ENCODE peak calls at places on chromosomes 16 and 17, in five cellular contexts. One of them, this sample, is unnamed.

GRCh38 chr16:240559-240958 is 5.9 kb downstream of the FAM234A start:
- DNase-seq in effector memory CD4-positive, alpha-beta T cell: no peak
- DNase-seq in breast epithelium: no peak
- DNase-seq in body of pancreas: no peak
- DNase-seq in H1: no peak
- DNase-seq in this sample: no peak

GRCh38 chr17:2050246-2050866 is 4.5 kb upstream of the HIC1 start:
- DNase-seq in breast epithelium: peak; percentile 62
- DNase-seq in H1: peak; percentile 77
- DNase-seq in body of pancreas: peak; percentile 69
- DNase-seq in effector memory CD4-positive, alpha-beta T cell: peak; percentile 68
- DNase-seq in this sample: peak; percentile 58

GRCh38 chr17:70137451-70138230 is 31.7 kb upstream of the KCNJ2 start:
- DNase-seq in body of pancreas: peak; percentile 61
- DNase-seq in H1: no peak
- DNase-seq in breast epithelium: peak; percentile 76
- DNase-seq in effector memory CD4-positive, alpha-beta T cell: no peak
- DNase-seq in this sample: peak; percentile 84

GRCh38 chr16:26709175-26709574 is 357.6 kb upstream of the C16orf82 start:
- DNase-seq in effector memory CD4-positive, alpha-beta T cell: no peak
- DNase-seq in body of pancreas: peak; percentile 10
- DNase-seq in H1: no peak
- DNase-seq in breast epithelium: no peak
- DNase-seq in this sample: no peak

GRCh38 chr17:70855401-70856054 is 686.2 kb downstream of the KCNJ2 start:
- DNase-seq in body of pancreas: peak; percentile 54
- DNase-seq in breast epithelium: no peak
- DNase-seq in H1: no peak
- DNase-seq in effector memory CD4-positive, alpha-beta T cell: no peak
- DNase-seq in this sample: no peak

GRCh38 chr16:79980650-79981521 is 380.3 kb upstream of the MAF start:
- DNase-seq in effector memory CD4-positive, alpha-beta T cell: no peak
- DNase-seq in breast epithelium: no peak
- DNase-seq in body of pancreas: no peak
- DNase-seq in H1: no peak
- DNase-seq in this sample: no peak

GRCh38 chr17:48597775-48598631 is 4.4 kb upstream of the HOXB5 start:
- DNase-seq in effector memory CD4-positive, alpha-beta T cell: no peak
- DNase-seq in body of pancreas: peak; percentile 46
- DNase-seq in breast epithelium: no peak
- DNase-seq in H1: no peak
- DNase-seq in this sample: peak; percentile 47

GRCh38 chr16:53821957-53822625 is 118.1 kb downstream of the FTO start:
- DNase-seq in breast epithelium: no peak
- DNase-seq in body of pancreas: no peak
- DNase-seq in H1: no peak
- DNase-seq in effector memory CD4-positive, alpha-beta T cell: no peak
- DNase-seq in this sample: peak; percentile 61

GRCh38 chr17:18076941-18077340 is 10.8 kb upstream of the DRG2 start:
- DNase-seq in breast epithelium: no peak
- DNase-seq in H1: no peak
- DNase-seq in body of pancreas: no peak
- DNase-seq in effector memory CD4-positive, alpha-beta T cell: no peak
- DNase-seq in this sample: no peak

GRCh38 chr17:62950067-62950466 is 16.0 kb upstream of the TANC2 start:
- DNase-seq in breast epithelium: no peak
- DNase-seq in effector memory CD4-positive, alpha-beta T cell: no peak
- DNase-seq in body of pancreas: peak; percentile 55
- DNase-seq in H1: no peak
- DNase-seq in this sample: peak; percentile 52

GRCh38 chr17:17990282-17990681 is 17.6 kb downstream of the DRC3 start:
- DNase-seq in body of pancreas: no peak
- DNase-seq in effector memory CD4-positive, alpha-beta T cell: no peak
- DNase-seq in breast epithelium: no peak
- DNase-seq in H1: no peak
- DNase-seq in this sample: no peak

GRCh38 chr16:2165861-2166260 is 10.3 kb downstream of the TRAF7 start:
- DNase-seq in H1: no peak
- DNase-seq in breast epithelium: no peak
- DNase-seq in body of pancreas: no peak
- DNase-seq in effector memory CD4-positive, alpha-beta T cell: no peak
- DNase-seq in this sample: no peak

GRCh38 chr17:46910179-46910927 is 12.6 kb upstream of the GOSR2 start:
- DNase-seq in effector memory CD4-positive, alpha-beta T cell: no peak
- DNase-seq in body of pancreas: peak; percentile 30
- DNase-seq in breast epithelium: no peak
- DNase-seq in H1: no peak
- DNase-seq in this sample: no peak

GRCh38 chr17:21677911-21678310 is 14.4 kb upstream of the KCNJ18 start:
- DNase-seq in effector memory CD4-positive, alpha-beta T cell: no peak
- DNase-seq in body of pancreas: no peak
- DNase-seq in H1: no peak
- DNase-seq in breast epithelium: no peak
- DNase-seq in this sample: no peak
- H3K9me3 ChIP-seq in effector memory CD4-positive, alpha-beta T cell: no peaks in the 10 kb centered on the region
- H3K9me3 ChIP-seq in body of pancreas: no peaks in the 10 kb centered on the region
- H3K9me3 ChIP-seq in H1: peaks cover 97% of the 10 kb centered on the region
- H3K9me3 ChIP-seq in breast epithelium: peaks cover 5% of the 10 kb centered on the region
- H3K9me3 ChIP-seq in this sample: peaks cover 44% of the 10 kb centered on the region

GRCh38 chr17:80967404-80967872 is 24.2 kb upstream of the CHMP6 start:
- DNase-seq in breast epithelium: no peak
- DNase-seq in body of pancreas: no peak
- DNase-seq in effector memory CD4-positive, alpha-beta T cell: no peak
- DNase-seq in H1: no peak
- DNase-seq in this sample: no peak
- H3K27ac ChIP-seq in breast epithelium: no peak overlapping the region
- H3K27ac ChIP-seq in body of pancreas: no peak overlapping the region
- H3K27ac ChIP-seq in effector memory CD4-positive, alpha-beta T cell: no peak overlapping the region
- H3K27ac ChIP-seq in H1: no peak overlapping the region
- H3K27ac ChIP-seq in this sample: no peak overlapping the region

GRCh38 chr16:35560637-35560984 is 2101.2 kb downstream of the TP53TG3F start:
- DNase-seq in body of pancreas: no peak
- DNase-seq in breast epithelium: no peak
- DNase-seq in H1: no peak
- DNase-seq in effector memory CD4-positive, alpha-beta T cell: no peak
- DNase-seq in this sample: no peak

GRCh38 chr16:35562471-35562870 is 2103.1 kb downstream of the TP53TG3F start:
- DNase-seq in body of pancreas: no peak
- DNase-seq in breast epithelium: no peak
- DNase-seq in effector memory CD4-positive, alpha-beta T cell: no peak
- DNase-seq in H1: no peak
- DNase-seq in this sample: no peak

GRCh38 chr16:35561346-35561745 is 2101.9 kb downstream of the TP53TG3F start:
- DNase-seq in breast epithelium: no peak
- DNase-seq in effector memory CD4-positive, alpha-beta T cell: no peak
- DNase-seq in body of pancreas: no peak
- DNase-seq in H1: no peak
- DNase-seq in this sample: no peak

GRCh38 chr16:35559911-35560636 is 2100.7 kb downstream of the TP53TG3F start:
- DNase-seq in effector memory CD4-positive, alpha-beta T cell: no peak
- DNase-seq in body of pancreas: no peak
- DNase-seq in H1: no peak
- DNase-seq in breast epithelium: no peak
- DNase-seq in this sample: no peak

DNA sequence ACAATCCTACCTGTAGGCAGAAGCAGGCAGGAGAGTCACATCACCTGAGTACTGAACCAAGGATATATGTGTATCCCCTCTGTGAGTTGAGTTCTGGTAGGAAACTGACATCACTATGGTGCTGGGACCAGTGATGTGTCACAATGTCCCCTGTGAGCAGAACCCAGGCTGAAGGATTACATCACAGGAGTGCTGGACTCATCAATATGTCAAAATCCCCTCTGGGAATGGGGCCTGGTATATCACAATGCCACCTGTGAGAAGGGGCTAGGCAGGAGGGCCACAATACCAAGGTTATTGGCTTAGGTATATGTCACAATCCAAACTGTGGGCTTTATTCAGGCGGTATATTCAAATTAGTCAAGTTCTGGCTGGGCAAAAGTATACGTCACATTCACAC is 2098.3 kb downstream of the TP53TG3F start:
- DNase-seq in effector memory CD4-positive, alpha-beta T cell: no peak
- DNase-seq in body of pancreas: no peak
- DNase-seq in H1: no peak
- DNase-seq in breast epithelium: no peak
- DNase-seq in this sample: no peak
- H3K9me3 ChIP-seq in effector memory CD4-positive, alpha-beta T cell: peaks cover 5% of the 10 kb centered on the region
- H3K9me3 ChIP-seq in body of pancreas: no peaks in the 10 kb centered on the region
- H3K9me3 ChIP-seq in H1: peaks cover 80% of the 10 kb centered on the region
- H3K9me3 ChIP-seq in breast epithelium: peaks cover 3% of the 10 kb centered on the region
- H3K9me3 ChIP-seq in this sample: peaks cover 6% of the 10 kb centered on the region

GRCh38 chr16:85375282-85375681 is 237.8 kb upstream of the GSE1 start:
- DNase-seq in H1: no peak
- DNase-seq in body of pancreas: no peak
- DNase-seq in breast epithelium: no peak
- DNase-seq in effector memory CD4-positive, alpha-beta T cell: no peak
- DNase-seq in this sample: no peak
- H3K27ac ChIP-seq in H1: no peak overlapping the region
- H3K27ac ChIP-seq in body of pancreas: no peak overlapping the region
- H3K27ac ChIP-seq in breast epithelium: peak overlapping the region; percentile 67
- H3K27ac ChIP-seq in effector memory CD4-positive, alpha-beta T cell: no peak overlapping the region
- H3K27ac ChIP-seq in this sample: no peak overlapping the region

DNA sequence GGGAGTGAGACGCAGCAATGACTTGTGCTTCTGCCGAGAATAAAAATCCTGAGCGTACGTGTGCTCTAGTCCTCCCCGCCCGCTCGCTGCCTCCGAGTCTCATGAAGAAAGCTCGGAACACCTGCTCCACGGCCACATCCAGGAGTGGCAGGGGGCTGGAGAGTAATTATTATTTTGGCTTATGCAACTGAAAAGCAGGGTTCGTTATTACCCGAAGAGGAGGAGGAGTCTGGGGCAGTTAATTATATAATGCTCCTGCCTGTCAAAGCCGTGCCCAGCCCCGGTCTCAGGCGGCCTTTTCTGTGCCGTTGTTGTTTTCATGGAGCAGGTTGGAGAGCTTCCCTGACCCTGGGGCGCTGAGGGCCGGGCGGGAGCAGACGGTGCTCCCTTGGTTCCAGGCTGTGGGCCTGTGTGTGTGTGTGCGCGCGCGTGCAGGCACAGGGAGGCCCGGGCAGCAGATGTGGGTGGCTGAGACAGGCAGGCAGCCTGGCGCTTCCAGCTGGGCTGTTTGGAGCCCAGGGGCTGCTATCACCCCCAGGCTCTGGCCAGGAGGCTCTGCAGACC is 2.3 kb downstream of the JPH3 start:
- DNase-seq in H1: no peak
- DNase-seq in body of pancreas: no peak
- DNase-seq in breast epithelium: no peak
- DNase-seq in effector memory CD4-positive, alpha-beta T cell: no peak
- DNase-seq in this sample: no peak
- H3K9me3 ChIP-seq in H1: no peaks in the 10 kb centered on the region
- H3K9me3 ChIP-seq in body of pancreas: no peaks in the 10 kb centered on the region
- H3K9me3 ChIP-seq in breast epithelium: no peaks in the 10 kb centered on the region
- H3K9me3 ChIP-seq in effector memory CD4-positive, alpha-beta T cell: no peaks in the 10 kb centered on the region
- H3K9me3 ChIP-seq in this sample: no peaks in the 10 kb centered on the region

GRCh38 chr16:24999088-24999670 is 16.0 kb downstream of the ARHGAP17 start:
- DNase-seq in body of pancreas: no peak
- DNase-seq in effector memory CD4-positive, alpha-beta T cell: no peak
- DNase-seq in H1: no peak
- DNase-seq in breast epithelium: no peak
- DNase-seq in this sample: no peak
- H3K27ac ChIP-seq in body of pancreas: peak overlapping the region; percentile 61
- H3K27ac ChIP-seq in effector memory CD4-positive, alpha-beta T cell: no peak overlapping the region
- H3K27ac ChIP-seq in H1: no peak overlapping the region
- H3K27ac ChIP-seq in breast epithelium: no peak overlapping the region
- H3K27ac ChIP-seq in this sample: no peak overlapping the region

GRCh38 chr16:19089410-19089955 is 22.1 kb downstream of the COQ7 start:
- DNase-seq in effector memory CD4-positive, alpha-beta T cell: no peak
- DNase-seq in H1: no peak
- DNase-seq in body of pancreas: no peak
- DNase-seq in breast epithelium: no peak
- DNase-seq in this sample: no peak
- H3K9me3 ChIP-seq in effector memory CD4-positive, alpha-beta T cell: no peaks in the 10 kb centered on the region
- H3K9me3 ChIP-seq in H1: no peaks in the 10 kb centered on the region
- H3K9me3 ChIP-seq in body of pancreas: no peaks in the 10 kb centered on the region
- H3K9me3 ChIP-seq in breast epithelium: no peaks in the 10 kb centered on the region
- H3K9me3 ChIP-seq in this sample: no peaks in the 10 kb centered on the region

DNA sequence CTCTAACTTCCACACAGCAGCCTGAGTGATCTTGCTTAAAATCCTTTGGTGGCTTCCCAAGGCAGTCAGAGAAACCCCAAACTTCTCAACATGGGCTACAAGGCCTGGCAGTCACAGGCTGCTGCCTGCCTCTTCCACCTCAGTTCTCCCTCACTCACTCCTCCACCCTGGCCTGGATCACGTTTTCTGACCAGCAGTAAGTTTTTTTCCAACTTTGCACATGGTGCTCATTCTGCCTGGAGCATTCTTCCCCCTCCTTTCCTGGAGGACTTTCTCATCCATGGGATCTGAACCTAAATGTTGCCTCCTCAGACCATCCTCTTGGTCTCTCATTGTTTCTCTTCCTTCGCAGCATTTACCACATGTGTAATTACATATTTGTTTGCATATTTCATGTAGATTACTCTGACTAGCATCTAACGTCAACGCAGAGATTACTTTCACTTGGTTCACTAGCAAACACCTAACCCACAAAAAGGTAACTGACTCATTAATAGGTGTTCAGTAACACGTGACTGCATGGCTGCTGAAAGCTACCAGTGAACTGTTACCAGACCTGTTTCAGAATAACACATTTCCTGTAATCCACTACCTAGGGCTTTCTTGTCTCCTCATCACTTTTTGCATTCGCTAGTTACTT is 17.1 kb downstream of the GNA13 start:
- DNase-seq in effector memory CD4-positive, alpha-beta T cell: peak; percentile 50
- DNase-seq in body of pancreas: no peak
- DNase-seq in breast epithelium: no peak
- DNase-seq in H1: no peak
- DNase-seq in this sample: peak; percentile 86
- H3K27ac ChIP-seq in effector memory CD4-positive, alpha-beta T cell: peak overlapping the region; percentile 92
- H3K27ac ChIP-seq in body of pancreas: no peak overlapping the region
- H3K27ac ChIP-seq in breast epithelium: peak overlapping the region; percentile 40
- H3K27ac ChIP-seq in H1: no peak overlapping the region
- H3K27ac ChIP-seq in this sample: peak overlapping the region; percentile 62

GRCh38 chr17:56930739-56931337 is 17.0 kb upstream of the TRIM25 start:
- DNase-seq in breast epithelium: no peak
- DNase-seq in body of pancreas: no peak
- DNase-seq in H1: no peak
- DNase-seq in effector memory CD4-positive, alpha-beta T cell: no peak
- DNase-seq in this sample: no peak
- H3K9me3 ChIP-seq in breast epithelium: no peaks in the 10 kb centered on the region
- H3K9me3 ChIP-seq in body of pancreas: no peaks in the 10 kb centered on the region
- H3K9me3 ChIP-seq in H1: peaks cover 25% of the 10 kb centered on the region
- H3K9me3 ChIP-seq in effector memory CD4-positive, alpha-beta T cell: no peaks in the 10 kb centered on the region
- H3K9me3 ChIP-seq in this sample: peaks cover 6% of the 10 kb centered on the region

This sample was measured in mammary epithelial cell.